ENCODE peak calls at places on chromosomes 4 and X, in four cellular contexts. M, X, W and T are unnamed samples.

GRCh38 chr4:117001077-117001476 is 84.3 kb downstream of the TRAM1L1 start:
- DNase-seq in M (no peak), X (no peak), W (no peak), T (no peak)

GRCh38 chr4:16329132-16329796 is 103.0 kb upstream of the TAPT1 start:
- DNase-seq in M (no peak), X (no peak), W (no peak), T (no peak)

GRCh38 chr4:53622739-53623151 is 31.5 kb upstream of the LNX1 start:
- DNase-seq in M (peak), X (no peak), W (no peak), T (peak)

GRCh38 chrX:30027636-30028035 is 187.7 kb upstream of the MAGEB2 start:
- DNase-seq in M (no peak), X (no peak), W (no peak), T (no peak)

GRCh38 chr4:173332021-173332487 is 2.1 kb downstream of the HMGB2 start:
- DNase-seq in M (peak), X (no peak), W (no peak), T (no peak)

GRCh38 chr4:48331577-48332340 is 9.6 kb upstream of the SLAIN2 start:
- DNase-seq in M (peak), X (no peak), W (no peak), T (peak)

GRCh38 chrX:154411981-154412340 is 622 bp downstream of the TAFAZZIN start:
- DNase-seq in M (peak), X (peak), W (peak), T (peak)

GRCh38 chr4:105634402-105634801 is 74.1 kb downstream of the INTS12 start:
- DNase-seq in M (no peak), X (no peak), W (no peak), T (no peak)

GRCh38 chrX:48896611-48897011 is 957 bp downstream of the TIMM17B start:
- DNase-seq in M (peak), X (no peak), W (no peak), T (no peak)

GRCh38 chrX:65522739-65523372 is 11.7 kb downstream of the LAS1L start:
- DNase-seq in M (peak), X (no peak), W (no peak), T (peak)

GRCh38 chr4:159171287-159171686 is 68.4 kb downstream of the RAPGEF2 start:
- DNase-seq in M (no peak), X (no peak), W (no peak), T (peak)

GRCh38 chrX:17744896-17745523 is 7.7 kb downstream of the SCML1 start:
- DNase-seq in M (peak), X (no peak), W (peak), T (no peak)

GRCh38 chr4:182017038-182017437 is 226.2 kb upstream of the TENM3 start:
- DNase-seq in M (no peak), X (no peak), W (no peak), T (no peak)

GRCh38 chrX:54067741-54068140 is 23.5 kb upstream of the PHF8 start:
- DNase-seq in M (no peak), X (no peak), W (no peak), T (no peak)

GRCh38 chr4:97504713-97505112 is 638.6 kb downstream of the STPG2 start:
- DNase-seq in M (no peak), X (no peak), W (no peak), T (no peak)

GRCh38 chr4:145829629-145830395 is 108.8 kb downstream of the ZNF827 start:
- DNase-seq in M (no peak), X (no peak), W (no peak), T (no peak)

GRCh38 chrX:25640276-25640675 is 497.9 kb upstream of the MAGEB18 start:
- DNase-seq in M (no peak), X (no peak), W (no peak), T (no peak)

GRCh38 chrX:153724252-153725038 is at the start of the genes ABCD1 and BCAP31:
- DNase-seq in M (peak), X (peak), W (peak), T (peak)

GRCh38 chr4:168723569-168723968 is 226.7 kb downstream of the PALLD start:
- DNase-seq in M (no peak), X (no peak), W (no peak), T (no peak)

GRCh38 chr4:153065286-153065685 is 129.2 kb downstream of the FHDC1 start:
- DNase-seq in M (no peak), X (no peak), W (no peak), T (no peak)

GRCh38 chrX:143788265-143788664 is 67.7 kb upstream of the SPANXN2 start:
- DNase-seq in M (peak), X (peak), W (no peak), T (peak)

GRCh38 chrX:68685722-68686683 is 38.5 kb downstream of the STARD8 start:
- DNase-seq in M (peak), X (peak), W (no peak), T (peak)

GRCh38 chr4:176794151-176794550 is 1.4 kb upstream of the VEGFC start:
- DNase-seq in M (peak), X (no peak), W (no peak), T (peak)

GRCh38 chr4:180618396-180618795 is 1624.8 kb upstream of the TENM3 start:
- DNase-seq in M (no peak), X (no peak), W (no peak), T (peak)

GRCh38 chr4:2797545-2798305 is 4.8 kb downstream of the SH3BP2 start:
- DNase-seq in M (no peak), X (peak), W (no peak), T (no peak)

GRCh38 chr4:123452585-123452984 is 56.0 kb downstream of the SPRY1 start:
- DNase-seq in M (peak), X (peak), W (peak), T (peak)

GRCh38 chrX:15849555-15849954 is 5.1 kb downstream of the AP1S2 start:
- DNase-seq in M (peak), X (peak), W (no peak), T (peak)

GRCh38 chr4:142549726-142550463 is 296.2 kb downstream of the INPP4B start:
- DNase-seq in M (peak), X (no peak), W (no peak), T (peak)

GRCh38 chr4:1055721-1056590 is 44.5 kb downstream of the FGFRL1 start:
- DNase-seq in M (peak), X (peak), W (no peak), T (no peak)

GRCh38 chr4:113052379-113052951 is 3.0 kb downstream of the ANK2 start:
- DNase-seq in M (peak), X (no peak), W (no peak), T (peak)

GRCh38 chrX:109826954-109827708 is 94.1 kb upstream of the ACSL4 start:
- DNase-seq in M (peak), X (no peak), W (peak), T (peak)

GRCh38 chrX:46876901-46877300 is 35.3 kb upstream of the JADE3 start:
- DNase-seq in M (no peak), X (no peak), W (no peak), T (no peak)

GRCh38 chr4:182486895-182487294 is 243.7 kb downstream of the TENM3 start:
- DNase-seq in M (peak), X (no peak), W (no peak), T (peak)

GRCh38 chrX:119071381-119071780 is 1.4 kb upstream of the CT47C1 start:
- DNase-seq in M (no peak), X (no peak), W (no peak), T (no peak)

GRCh38 chrX:19630776-19631707 is 115.7 kb upstream of the MAP3K15 start:
- DNase-seq in M (no peak), X (no peak), W (no peak), T (no peak)

GRCh38 chrX:148381603-148382002 is 118.8 kb upstream of the AFF2 start:
- DNase-seq in M (no peak), X (no peak), W (no peak), T (no peak)

GRCh38 chrX:148380107-148380506 is 120.3 kb upstream of the AFF2 start:
- DNase-seq in M (no peak), X (no peak), W (no peak), T (no peak)

GRCh38 chrX:148376342-148376741 is 124.1 kb upstream of the AFF2 start:
- DNase-seq in M (no peak), X (no peak), W (no peak), T (no peak)

GRCh38 chrX:148382983-148383382 is 117.4 kb upstream of the AFF2 start:
- DNase-seq in M (no peak), X (no peak), W (no peak), T (no peak)

GRCh38 chrX:148380614-148381561 is 119.5 kb upstream of the AFF2 start:
- DNase-seq in M (no peak), X (no peak), W (no peak), T (peak)
- H2AFZ ChIP-seq in M (no peak), X (no peak), W (no peak), T (no peak)

GRCh38 chr4:156536661-156537060 is 434.9 kb downstream of the PDGFC start:
- DNase-seq in M (no peak), X (no peak), W (no peak), T (peak)
- H2AFZ ChIP-seq in M (no peak), X (peak), W (no peak), T (no peak)

GRCh38 chr4:89878611-89879010 is 16.0 kb upstream of the MMRN1 start:
- DNase-seq in M (peak), X (no peak), W (no peak), T (no peak)
- H2AFZ ChIP-seq in M (no peak), X (no peak), W (no peak), T (no peak)

GRCh38 chr4:6574747-6575502 is at the start of gene MAN2B2:
- DNase-seq in M (peak), X (peak), W (peak), T (peak)
- H2AFZ ChIP-seq in M (peak), X (peak), W (peak), T (peak)

GRCh38 chrX:147776988-147777387 is 134.7 kb upstream of the FMR1 start:
- DNase-seq in M (no peak), X (no peak), W (no peak), T (no peak)

GRCh38 chrX:147779173-147779572 is 132.5 kb upstream of the FMR1 start:
- DNase-seq in M (no peak), X (no peak), W (no peak), T (no peak)

DNA sequence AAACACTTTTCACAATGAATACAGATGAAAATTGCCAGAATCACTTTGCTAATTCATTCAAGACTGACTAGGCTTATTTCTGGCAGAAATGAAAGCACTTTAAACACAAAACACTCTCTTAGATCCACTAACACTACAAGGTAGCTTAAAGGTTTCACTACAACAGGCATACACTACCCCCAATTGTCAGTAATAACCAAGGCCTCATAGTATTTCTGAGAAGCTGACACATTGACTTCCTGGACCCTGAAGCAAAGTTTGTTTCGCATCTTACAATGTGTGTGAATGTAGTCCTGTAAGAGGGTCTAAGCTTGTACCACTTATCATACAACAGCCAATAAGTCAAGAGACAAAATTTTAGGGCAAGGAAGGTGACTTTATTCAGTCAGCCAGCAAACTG is 129.9 kb upstream of the FMR1 start:
- DNase-seq in M (no peak), X (no peak), W (no peak), T (no peak)
- H2AFZ ChIP-seq in M (no peak), X (no peak), W (no peak), T (no peak)

GRCh38 chrX:129529685-129530281 is 6.5 kb upstream of the SMARCA1 start:
- DNase-seq in M (peak), X (peak), W (no peak), T (peak)
- H2AFZ ChIP-seq in M (no peak), X (no peak), W (no peak), T (no peak)

DNA sequence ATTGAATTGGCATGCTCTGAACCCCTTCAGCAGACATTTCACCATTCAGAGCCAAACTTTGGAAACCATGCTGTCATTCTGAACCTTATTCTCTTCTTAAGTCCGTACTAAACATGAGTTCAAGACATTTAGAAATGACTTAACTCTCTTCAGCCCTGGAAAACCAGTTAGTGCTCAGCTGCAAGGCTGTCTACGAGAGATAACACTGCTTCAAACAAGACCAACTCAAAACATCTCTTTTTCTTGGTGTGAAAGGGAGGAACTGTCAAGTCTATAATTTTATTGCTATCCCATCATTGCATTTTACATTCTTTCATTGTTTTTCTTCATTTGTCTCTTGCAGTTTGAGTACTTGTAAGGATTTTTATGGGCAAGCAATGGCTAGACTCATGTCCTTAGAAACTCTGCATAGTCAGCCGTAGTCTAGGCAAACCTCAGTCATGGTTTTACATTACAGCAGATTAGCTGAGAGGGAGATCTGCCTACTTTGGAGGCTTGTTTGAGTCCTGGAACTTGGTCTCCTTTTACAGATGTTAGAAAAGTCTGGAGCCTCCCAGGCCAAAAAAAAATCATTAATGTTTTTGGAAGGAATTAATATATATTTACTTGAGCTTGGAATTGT is 120.5 kb upstream of the JADE1 start:
- DNase-seq in M (no peak), X (no peak), W (no peak), T (no peak)
- H2AFZ ChIP-seq in M (no peak), X (no peak), W (no peak), T (no peak)